ENCODE peak calls at places on chromosomes 7 and 10, in eight cellular contexts. U is CD14-positive monocyte; N is progenitor cell of endocrine pancreas; T is NCI-H1092 treated with DMSO at 0.1 percent for 48 hours; P is smooth muscle cell of the brain vasculature; F is NCI-H82; D is BJ; G is activated naive CD4-positive, alpha-beta T cell treated with anti-CD3 and anti-CD28 coated beads, Interleukin-2, amount 10 ng/mL, durations not matched to agents 7 days and 5 days. Q is an unnamed sample.

GRCh38 chr10:98402513-98402912 is 12.5 kb downstream of the PYROXD2 start:
- DNase-seq in P (no peak), F (no peak), G (no peak), D (no peak), N (no peak), T (no peak), U (no peak), Q (no peak)

GRCh38 chr7:38561166-38561565 is 70.0 kb downstream of the AMPH start:
- DNase-seq in U (no peak), G (no peak), N (no peak), F (no peak), D (no peak), T (no peak), P (no peak), Q (no peak)

GRCh38 chr7:31108097-31108657 is 56.1 kb downstream of the ADCYAP1R1 start:
- DNase-seq in G (no peak), D (no peak), N (no peak), T (no peak), F (no peak), U (no peak), P (no peak), Q (no peak)

GRCh38 chr10:111057006-111057405 is 19.8 kb upstream of the ADRA2A start:
- DNase-seq in U (no peak), G (no peak), N (no peak), F (no peak), T (no peak), P (no peak), D (no peak), Q (no peak)

GRCh38 chr7:141339603-141340002 is 211.6 kb upstream of the AGK start:
- DNase-seq in U (no peak), F (no peak), D (no peak), T (no peak), G (no peak), P (no peak), N (no peak), Q (no peak)

GRCh38 chr10:12181065-12181775 is 14.5 kb downstream of the NUDT5 start:
- DNase-seq in P (no peak), U (peak), F (no peak), D (no peak), G (peak), N (no peak), T (no peak), Q (no peak)

GRCh38 chr10:102371295-102371694 is 24.2 kb upstream of the NFKB2 start:
- DNase-seq in P (no peak), U (no peak), N (no peak), F (no peak), D (no peak), G (no peak), T (no peak), Q (no peak)

GRCh38 chr7:98223351-98223897 is 12.2 kb downstream of the BHLHA15 start:
- DNase-seq in T (no peak), D (no peak), N (no peak), G (no peak), F (no peak), U (no peak), P (no peak), Q (no peak)

GRCh38 chr10:15348579-15348978 is 22.5 kb downstream of the FAM171A1 start:
- DNase-seq in N (no peak), D (no peak), T (no peak), U (no peak), F (no peak), G (no peak), P (no peak), Q (no peak)

GRCh38 chr7:28806841-28807240 is 151.3 kb downstream of the TRIL start:
- DNase-seq in D (no peak), T (no peak), U (no peak), G (no peak), F (no peak), N (no peak), P (no peak), Q (no peak)

GRCh38 chr10:49135575-49136313 is 1.9 kb upstream of the FAM170B start:
- DNase-seq in F (no peak), D (no peak), N (no peak), P (no peak), U (no peak), T (no peak), G (no peak), Q (no peak)

GRCh38 chr10:106515206-106515790 is 649.2 kb downstream of the SORCS1 start:
- DNase-seq in N (no peak), G (no peak), F (no peak), D (no peak), P (no peak), U (no peak), T (no peak), Q (no peak)

GRCh38 chr10:122768033-122768745 is 68.5 kb upstream of the C10orf120 start:
- DNase-seq in N (no peak), P (no peak), F (no peak), T (no peak), G (no peak), U (no peak), D (no peak), Q (no peak)

GRCh38 chr7:100127866-100128601 is 1.3 kb downstream of the MBLAC1 start:
- DNase-seq in T (no peak), G (peak), U (peak), F (peak), D (no peak), P (no peak), N (no peak), Q (peak)

GRCh38 chr7:127903913-127904705 is 127.1 kb downstream of the LRRC4 start:
- DNase-seq in G (no peak), P (no peak), D (no peak), U (no peak), T (no peak), F (peak), N (no peak), Q (no peak)

GRCh38 chr10:126525326-126525725 is 137.0 kb upstream of the ADAM12 start:
- DNase-seq in T (no peak), P (no peak), U (no peak), F (no peak), G (no peak), D (no peak), N (no peak), Q (no peak)

GRCh38 chr7:92667816-92668540 is 77.8 kb upstream of the FAM133B start:
- DNase-seq in T (no peak), D (no peak), G (no peak), N (no peak), P (no peak), F (no peak), U (no peak), Q (no peak)

GRCh38 chr7:106952658-106953231 is 87.7 kb downstream of the PIK3CG start:
- DNase-seq in D (no peak), U (peak), G (no peak), F (no peak), P (no peak), T (no peak), N (no peak), Q (no peak)

GRCh38 chr10:14146005-14146404 is 184.7 kb downstream of the FRMD4A start:
- DNase-seq in N (no peak), T (no peak), F (no peak), D (peak), U (no peak), G (no peak), P (no peak), Q (no peak)

GRCh38 chr7:107528461-107528860 is 35.3 kb downstream of the COG5 start:
- DNase-seq in P (no peak), U (no peak), D (peak), G (no peak), T (no peak), N (no peak), F (no peak), Q (no peak)

GRCh38 chr10:120988751-120989150 is 137.6 kb downstream of the WDR11 start:
- DNase-seq in D (no peak), U (no peak), T (no peak), P (no peak), F (peak), N (no peak), G (no peak), Q (no peak)

GRCh38 chr7:130393799-130394411 is 13.6 kb downstream of the CPA1 start:
- DNase-seq in N (no peak), F (no peak), G (no peak), T (no peak), U (no peak), D (no peak), P (no peak), Q (peak)

GRCh38 chr7:76316984-76317781 is 14.7 kb downstream of the HSPB1 start:
- DNase-seq in F (no peak), T (peak), G (no peak), N (no peak), U (no peak), P (no peak), D (no peak), Q (no peak)

GRCh38 chr7:3520206-3520605 is 219.2 kb downstream of the SDK1 start:
- DNase-seq in D (no peak), T (peak), G (no peak), U (no peak), P (no peak), N (no peak), F (peak), Q (peak)

Q was measured in NCI-H2171 treated with DMSO at 0.1 percent for 48 hours.